ENCODE peak calls at places on chromosomes 12 and 14, in four cellular contexts. T is RWPE1, R is vagina, J is A549. A is an unnamed sample.

GRCh38 chr14:99267871-99268775 is 3.9 kb downstream of the BCL11B start:
- DNase-seq in T (no peak), R (no peak), J (no peak), A (no peak)

GRCh38 chr12:70444903-70445302 is 78.8 kb downstream of the KCNMB4 start:
- DNase-seq in T (no peak), R (no peak), J (no peak), A (no peak)

GRCh38 chr12:119128527-119128926 is 50.2 kb upstream of the HSPB8 start:
- DNase-seq in T (no peak), R (no peak), J (no peak), A (no peak)

GRCh38 chr12:46554461-46554860 is 181.9 kb upstream of the SLC38A2 start:
- DNase-seq in T (no peak), R (no peak), J (no peak), A (no peak)

GRCh38 chr12:49089831-49090773 is 4.5 kb downstream of the DHH start:
- DNase-seq in T (no peak), R (no peak), J (peak; percentile 72), A (no peak)

GRCh38 chr14:21557084-21557901 is 22.6 kb downstream of the OR10G3 start:
- DNase-seq in T (peak; percentile 67), R (peak; percentile 88), J (peak; percentile 92), A (peak; percentile 89)

GRCh38 chr14:65650843-65651242 is 238.3 kb downstream of the FUT8 start:
- DNase-seq in T (no peak), R (no peak), J (no peak), A (no peak)

GRCh38 chr14:41187868-41188267 is 418.8 kb upstream of the LRFN5 start:
- DNase-seq in T (no peak), R (no peak), J (no peak), A (no peak)

GRCh38 chr12:76764856-76765255 is 941 bp downstream of the ZDHHC17 start:
- DNase-seq in T (peak; percentile 3), R (peak; percentile 90), J (no peak), A (no peak)

GRCh38 chr14:38880643-38881567 is 222.1 kb downstream of the SEC23A start:
- DNase-seq in T (no peak), R (no peak), J (no peak), A (no peak)

GRCh38 chr12:3034067-3034750 is 43.0 kb upstream of the TSPAN9 start:
- DNase-seq in T (peak; percentile 66), R (no peak), J (peak; percentile 79), A (peak; percentile 65)

GRCh38 chr12:15978431-15978950 is 67.4 kb downstream of the DERA start:
- DNase-seq in T (peak; percentile 20), R (no peak), J (no peak), A (no peak)

GRCh38 chr12:12582895-12583303 is 20.2 kb upstream of the DUSP16 start:
- DNase-seq in T (no peak), R (no peak), J (peak; percentile 94), A (no peak)

GRCh38 chr14:22850944-22851790 is 14.8 kb downstream of the MMP14 start:
- DNase-seq in T (peak; percentile 48), R (no peak), J (no peak), A (peak; percentile 89)

GRCh38 chr12:24349051-24349780 is 399.7 kb upstream of the SOX5 start:
- DNase-seq in T (no peak), R (no peak), J (no peak), A (no peak)

GRCh38 chr14:77681196-77682157 is 26.3 kb downstream of the ALKBH1 start:
- DNase-seq in T (no peak), R (no peak), J (peak; percentile 17), A (no peak)

GRCh38 chr14:77707355-77707723 is 484 bp downstream of the ALKBH1 start:
- DNase-seq in T (peak; percentile 57), R (no peak), J (peak; percentile 41), A (peak; percentile 15)

GRCh38 chr14:68164723-68165122 is 345.1 kb downstream of the RAD51B start:
- DNase-seq in T (no peak), R (no peak), J (peak; percentile 93), A (no peak)

GRCh38 chr12:120903818-120904773 is at the start of gene SPPL3:
- DNase-seq in T (peak; percentile 92), R (no peak), J (peak; percentile 89), A (peak; percentile 95)
- TF ChIP-seq CTCF in T (peak; percentile 32), R (no peak), J (peak; percentile 34), A (no peak)

DNA sequence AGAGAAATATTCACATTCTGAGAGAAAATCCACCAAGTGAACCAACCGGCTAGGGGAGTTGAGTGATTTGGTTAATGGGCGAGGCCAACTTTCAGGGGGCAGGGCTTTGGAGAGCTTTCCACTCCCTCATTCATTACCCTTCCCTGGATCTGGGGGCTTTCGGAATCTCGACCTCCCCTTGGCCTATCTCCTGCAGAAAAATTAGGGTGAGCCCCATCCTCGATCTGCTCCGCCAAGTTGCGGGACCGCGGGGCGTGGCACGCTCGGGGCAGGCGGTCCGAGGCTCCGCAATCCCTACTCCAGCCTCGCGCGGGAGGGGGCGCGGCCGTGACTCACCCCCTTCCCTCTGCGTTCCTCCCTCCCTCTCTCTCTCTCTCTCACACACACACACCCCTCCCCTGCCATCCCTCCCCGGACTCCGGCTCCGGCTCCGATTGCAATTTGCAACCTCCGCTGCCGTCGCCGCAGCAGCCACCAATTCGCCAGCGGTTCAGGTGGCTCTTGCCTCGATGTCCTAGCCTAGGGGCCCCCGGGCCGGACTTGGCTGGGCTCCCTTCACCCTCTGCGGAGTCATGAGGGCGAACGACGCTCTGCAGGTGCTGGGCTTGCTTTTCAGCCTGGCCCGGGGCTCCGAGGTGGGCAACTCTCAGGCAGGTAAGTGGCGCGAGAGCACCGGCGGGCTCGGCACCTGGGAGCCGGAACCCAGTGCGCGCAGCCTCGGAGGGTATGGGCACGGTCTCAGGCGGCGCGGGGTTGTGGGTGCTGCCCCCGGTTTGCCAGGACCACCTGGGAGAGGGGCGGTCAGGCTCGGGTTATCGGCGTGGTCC is at the start of gene ERBB3:
- DNase-seq in T (peak; percentile 97), R (no peak), J (peak; percentile 80), A (peak; percentile 57)
- H3K27ac ChIP-seq in T (peak within 1 kb of the TSS; percentile 80), R (peak within 1 kb of the TSS; percentile 87), J (peak within 1 kb of the TSS; percentile 87), A (peak within 1 kb of the TSS; percentile 55)

DNA sequence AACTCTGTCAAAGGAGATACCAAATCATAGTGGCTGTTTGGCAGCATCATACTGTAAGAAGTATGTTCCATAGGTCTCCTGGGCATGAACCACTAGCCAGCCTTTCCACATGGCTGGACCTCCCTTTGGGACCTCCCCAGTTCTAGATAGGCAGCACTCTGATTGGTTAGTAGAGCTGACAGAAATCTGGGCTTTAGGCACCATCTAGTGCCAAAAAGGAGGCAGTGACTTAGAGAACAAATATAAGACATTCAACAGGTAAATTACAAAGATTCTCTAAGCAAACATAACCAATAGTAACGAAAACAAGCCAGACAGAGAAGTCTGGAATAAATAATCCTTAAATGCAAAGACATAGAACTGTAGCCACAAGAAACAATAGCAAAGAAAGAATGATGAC is 148.0 kb upstream of the PDE3A start:
- DNase-seq in T (peak; percentile 9), R (no peak), J (peak; percentile 56), A (no peak)
- TF ChIP-seq CTCF in T (no peak), R (no peak), J (no peak), A (peak; percentile 17)

DNA sequence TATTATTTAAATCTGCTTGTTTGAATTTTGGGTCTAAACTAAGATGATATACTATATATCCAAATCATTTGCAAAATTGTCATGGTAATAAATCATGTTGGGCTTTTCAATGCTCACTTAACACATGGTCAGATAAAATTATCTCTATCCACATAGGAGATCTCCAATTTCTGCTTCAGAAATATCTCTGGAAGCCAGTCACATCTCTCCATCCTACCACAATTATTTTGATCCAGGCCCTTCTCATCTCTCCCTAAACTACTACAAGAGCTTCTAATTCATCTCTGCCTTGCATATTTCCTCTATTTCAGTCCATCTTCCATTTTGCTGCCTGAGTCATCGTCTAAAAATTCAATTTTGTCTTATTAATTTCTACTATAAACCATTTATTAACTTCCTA is 3.8 kb downstream of the DCN start:
- DNase-seq in T (no peak), R (no peak), J (no peak), A (no peak)
- H3K27ac ChIP-seq in T (no peak overlapping the region), R (peak overlapping the region; percentile 93), J (no peak overlapping the region), A (peak overlapping the region; percentile 81)

GRCh38 chr12:122021193-122021821 is 377 bp upstream of the BCL7A start:
- DNase-seq in T (no peak), R (no peak), J (no peak), A (peak; percentile 44)
- TF ChIP-seq CTCF in T (no peak), R (no peak), J (no peak), A (no peak)

DNA sequence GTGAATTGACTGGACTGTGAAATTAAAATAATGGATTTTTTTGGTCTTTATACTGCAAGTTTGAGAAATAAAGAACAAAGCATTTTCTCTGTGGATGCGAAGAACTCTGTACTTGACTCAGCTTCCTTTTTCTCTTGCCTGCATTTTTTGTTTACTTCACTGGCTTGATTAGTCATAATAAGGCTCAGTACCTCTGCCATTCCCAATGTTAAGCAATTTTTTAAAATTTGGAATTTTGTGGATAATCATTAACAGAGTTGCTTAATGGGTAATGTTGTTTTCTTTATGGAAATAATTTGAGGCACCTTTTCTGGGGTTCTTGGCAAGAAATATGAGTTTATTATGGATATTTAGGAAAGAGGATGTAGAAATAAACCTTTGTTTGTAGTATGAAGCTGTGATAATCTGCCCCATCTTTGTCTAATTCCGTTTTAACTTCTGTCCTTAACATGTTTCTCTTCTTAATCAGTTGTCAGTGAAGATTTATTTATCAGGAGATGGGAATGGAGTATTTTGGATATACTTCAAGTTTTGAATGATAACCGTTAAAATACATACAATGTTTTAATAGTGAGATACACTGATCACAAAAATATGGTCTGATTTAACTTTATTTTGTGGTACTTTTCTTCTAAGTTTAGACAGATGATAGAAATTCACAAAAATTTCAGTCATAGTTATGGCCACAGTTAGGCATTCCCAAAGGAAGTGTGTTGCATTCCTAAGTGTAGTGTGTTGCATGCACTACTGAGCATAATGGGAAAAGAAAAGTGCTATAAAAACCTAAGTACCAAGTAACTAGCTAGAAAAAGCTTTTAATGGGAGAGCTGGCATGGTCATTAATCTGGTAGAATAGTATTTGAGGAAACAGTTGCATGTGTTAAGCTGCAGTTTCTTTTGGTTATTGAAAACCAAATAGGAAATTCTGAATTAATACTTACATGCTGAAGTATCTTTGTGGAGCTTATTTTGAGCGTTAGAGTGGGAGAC is 27.7 kb downstream of the WNK1 start:
- DNase-seq in T (peak; percentile 28), R (no peak), J (peak; percentile 39), A (no peak)
- H3K27ac ChIP-seq in T (no peak overlapping the region), R (peak overlapping the region; percentile 9), J (peak overlapping the region; percentile 28), A (no peak overlapping the region)

GRCh38 chr14:73280903-73281302 is 43.6 kb downstream of the PAPLN start:
- DNase-seq in T (no peak), R (no peak), J (no peak), A (no peak)

GRCh38 chr14:73285979-73286378 is 48.7 kb downstream of the PAPLN start:
- DNase-seq in T (no peak), R (no peak), J (no peak), A (no peak)

GRCh38 chr14:73286598-73286997 is 49.3 kb downstream of the PAPLN start:
- DNase-seq in T (no peak), R (no peak), J (no peak), A (no peak)

GRCh38 chr14:73287071-73287470 is 49.8 kb downstream of the PAPLN start:
- DNase-seq in T (no peak), R (no peak), J (no peak), A (no peak)

GRCh38 chr14:73283592-73284379 is 46.5 kb downstream of the PAPLN start:
- DNase-seq in T (no peak), R (no peak), J (peak; percentile 46), A (no peak)
- TF ChIP-seq CTCF in T (no peak), R (no peak), J (peak; percentile 43), A (peak; percentile 10)